ENCODE peak calls at places on chromosome X, in five cellular contexts. One of them, this sample, is unnamed.

GRCh38 chrX:118216488-118216887 is 99.9 kb upstream of the KLHL13 start:
- DNase-seq in HEK293T: no peak
- DNase-seq in activated naive CD8-positive, alpha-beta T cell treated with anti-CD3 and anti-CD28 coated beads, Interleukin-2, amount 50 U/mL, for 24 hours: no peak
- DNase-seq in adipocyte: no peak
- DNase-seq in IMR-90: no peak
- DNase-seq in this sample: no peak

GRCh38 chrX:15848576-15848975 is 6.0 kb downstream of the AP1S2 start:
- DNase-seq in activated naive CD8-positive, alpha-beta T cell treated with anti-CD3 and anti-CD28 coated beads, Interleukin-2, amount 50 U/mL, for 24 hours: no peak
- DNase-seq in IMR-90: no peak
- DNase-seq in adipocyte: peak; percentile 13
- DNase-seq in HEK293T: no peak
- DNase-seq in this sample: no peak

GRCh38 chrX:373641-374471 is 12.9 kb downstream of the PPP2R3B start:
- DNase-seq in HEK293T: no peak
- DNase-seq in IMR-90: peak; percentile 27
- DNase-seq in activated naive CD8-positive, alpha-beta T cell treated with anti-CD3 and anti-CD28 coated beads, Interleukin-2, amount 50 U/mL, for 24 hours: peak; percentile 42
- DNase-seq in adipocyte: peak; percentile 66
- DNase-seq in this sample: no peak

GRCh38 chrX:18889982-18890381 is 93.9 kb downstream of the PHKA2 start:
- DNase-seq in HEK293T: no peak
- DNase-seq in adipocyte: no peak
- DNase-seq in IMR-90: no peak
- DNase-seq in activated naive CD8-positive, alpha-beta T cell treated with anti-CD3 and anti-CD28 coated beads, Interleukin-2, amount 50 U/mL, for 24 hours: no peak
- DNase-seq in this sample: no peak

GRCh38 chrX:55056820-55057690 is 17.8 kb upstream of the PAGE2B start:
- DNase-seq in HEK293T: no peak
- DNase-seq in activated naive CD8-positive, alpha-beta T cell treated with anti-CD3 and anti-CD28 coated beads, Interleukin-2, amount 50 U/mL, for 24 hours: no peak
- DNase-seq in IMR-90: peak; percentile 19
- DNase-seq in adipocyte: no peak
- DNase-seq in this sample: no peak

GRCh38 chrX:50903387-50904027 is 7.0 kb upstream of the BMP15 start:
- DNase-seq in adipocyte: peak; percentile 69
- DNase-seq in IMR-90: peak; percentile 26
- DNase-seq in activated naive CD8-positive, alpha-beta T cell treated with anti-CD3 and anti-CD28 coated beads, Interleukin-2, amount 50 U/mL, for 24 hours: peak; percentile 16
- DNase-seq in HEK293T: peak; percentile 68
- DNase-seq in this sample: no peak

GRCh38 chrX:96379951-96380350 is 304.7 kb upstream of the DIAPH2 start:
- DNase-seq in HEK293T: no peak
- DNase-seq in IMR-90: no peak
- DNase-seq in adipocyte: no peak
- DNase-seq in activated naive CD8-positive, alpha-beta T cell treated with anti-CD3 and anti-CD28 coated beads, Interleukin-2, amount 50 U/mL, for 24 hours: no peak
- DNase-seq in this sample: no peak

GRCh38 chrX:101009086-101009485 is 39.6 kb downstream of the ARL13A start:
- DNase-seq in IMR-90: peak; percentile 58
- DNase-seq in activated naive CD8-positive, alpha-beta T cell treated with anti-CD3 and anti-CD28 coated beads, Interleukin-2, amount 50 U/mL, for 24 hours: no peak
- DNase-seq in adipocyte: peak; percentile 29
- DNase-seq in HEK293T: no peak
- DNase-seq in this sample: no peak

GRCh38 chrX:40273356-40274050 is 175.7 kb upstream of the BCOR start:
- DNase-seq in IMR-90: peak; percentile 35
- DNase-seq in HEK293T: no peak
- DNase-seq in activated naive CD8-positive, alpha-beta T cell treated with anti-CD3 and anti-CD28 coated beads, Interleukin-2, amount 50 U/mL, for 24 hours: no peak
- DNase-seq in adipocyte: no peak
- DNase-seq in this sample: no peak

GRCh38 chrX:40278340-40279090 is 180.8 kb upstream of the BCOR start:
- DNase-seq in HEK293T: no peak
- DNase-seq in IMR-90: no peak
- DNase-seq in adipocyte: no peak
- DNase-seq in activated naive CD8-positive, alpha-beta T cell treated with anti-CD3 and anti-CD28 coated beads, Interleukin-2, amount 50 U/mL, for 24 hours: peak; percentile 44
- DNase-seq in this sample: no peak

GRCh38 chrX:130704053-130705038 is 198.7 kb downstream of the ENOX2 start:
- DNase-seq in adipocyte: peak; percentile 54
- DNase-seq in HEK293T: no peak
- DNase-seq in activated naive CD8-positive, alpha-beta T cell treated with anti-CD3 and anti-CD28 coated beads, Interleukin-2, amount 50 U/mL, for 24 hours: no peak
- DNase-seq in IMR-90: peak; percentile 69
- DNase-seq in this sample: no peak

GRCh38 chrX:29488919-29489318 is 726.4 kb upstream of the MAGEB2 start:
- DNase-seq in adipocyte: no peak
- DNase-seq in HEK293T: no peak
- DNase-seq in activated naive CD8-positive, alpha-beta T cell treated with anti-CD3 and anti-CD28 coated beads, Interleukin-2, amount 50 U/mL, for 24 hours: no peak
- DNase-seq in IMR-90: no peak
- DNase-seq in this sample: no peak

GRCh38 chrX:97102938-97103337 is 219.2 kb downstream of the RPA4 start:
- DNase-seq in HEK293T: no peak
- DNase-seq in IMR-90: no peak
- DNase-seq in adipocyte: no peak
- DNase-seq in activated naive CD8-positive, alpha-beta T cell treated with anti-CD3 and anti-CD28 coated beads, Interleukin-2, amount 50 U/mL, for 24 hours: no peak
- DNase-seq in this sample: no peak

GRCh38 chrX:23726196-23726595 is 16.9 kb downstream of the ACOT9 start:
- DNase-seq in adipocyte: no peak
- DNase-seq in HEK293T: no peak
- DNase-seq in IMR-90: no peak
- DNase-seq in activated naive CD8-positive, alpha-beta T cell treated with anti-CD3 and anti-CD28 coated beads, Interleukin-2, amount 50 U/mL, for 24 hours: no peak
- DNase-seq in this sample: no peak

GRCh38 chrX:115521717-115522116 is 39.3 kb upstream of the PLS3 start:
- DNase-seq in activated naive CD8-positive, alpha-beta T cell treated with anti-CD3 and anti-CD28 coated beads, Interleukin-2, amount 50 U/mL, for 24 hours: no peak
- DNase-seq in adipocyte: peak; percentile 31
- DNase-seq in IMR-90: peak; percentile 12
- DNase-seq in HEK293T: no peak
- DNase-seq in this sample: no peak

GRCh38 chrX:130282151-130282550 is 13.5 kb upstream of the ZNF280C start:
- DNase-seq in IMR-90: no peak
- DNase-seq in adipocyte: no peak
- DNase-seq in HEK293T: no peak
- DNase-seq in activated naive CD8-positive, alpha-beta T cell treated with anti-CD3 and anti-CD28 coated beads, Interleukin-2, amount 50 U/mL, for 24 hours: no peak
- DNase-seq in this sample: no peak

GRCh38 chrX:135331525-135331924 is 22.2 kb downstream of the ETDC start:
- DNase-seq in activated naive CD8-positive, alpha-beta T cell treated with anti-CD3 and anti-CD28 coated beads, Interleukin-2, amount 50 U/mL, for 24 hours: no peak
- DNase-seq in IMR-90: no peak
- DNase-seq in adipocyte: no peak
- DNase-seq in HEK293T: no peak
- DNase-seq in this sample: no peak

GRCh38 chrX:71558920-71559319 is 19.3 kb upstream of the GCNA start:
- DNase-seq in HEK293T: no peak
- DNase-seq in adipocyte: no peak
- DNase-seq in IMR-90: no peak
- DNase-seq in activated naive CD8-positive, alpha-beta T cell treated with anti-CD3 and anti-CD28 coated beads, Interleukin-2, amount 50 U/mL, for 24 hours: no peak
- DNase-seq in this sample: no peak

GRCh38 chrX:129769467-129770154 is 10.1 kb upstream of the SASH3 start:
- DNase-seq in HEK293T: no peak
- DNase-seq in adipocyte: no peak
- DNase-seq in activated naive CD8-positive, alpha-beta T cell treated with anti-CD3 and anti-CD28 coated beads, Interleukin-2, amount 50 U/mL, for 24 hours: peak; percentile 63
- DNase-seq in IMR-90: no peak
- DNase-seq in this sample: no peak

GRCh38 chrX:54807524-54808108 is at the start of gene MAGED2:
- DNase-seq in HEK293T: peak; percentile 46
- DNase-seq in activated naive CD8-positive, alpha-beta T cell treated with anti-CD3 and anti-CD28 coated beads, Interleukin-2, amount 50 U/mL, for 24 hours: peak; percentile 22
- DNase-seq in IMR-90: peak; percentile 16
- DNase-seq in adipocyte: peak; percentile 70
- DNase-seq in this sample: no peak

GRCh38 chrX:129961180-129962083 is 21.0 kb upstream of the BCORL1 start:
- DNase-seq in adipocyte: no peak
- DNase-seq in HEK293T: peak; percentile 76
- DNase-seq in IMR-90: no peak
- DNase-seq in activated naive CD8-positive, alpha-beta T cell treated with anti-CD3 and anti-CD28 coated beads, Interleukin-2, amount 50 U/mL, for 24 hours: peak; percentile 68
- DNase-seq in this sample: peak; percentile 70

GRCh38 chrX:65985922-65986588 is 53.8 kb downstream of the VSIG4 start:
- DNase-seq in IMR-90: peak; percentile 47
- DNase-seq in activated naive CD8-positive, alpha-beta T cell treated with anti-CD3 and anti-CD28 coated beads, Interleukin-2, amount 50 U/mL, for 24 hours: peak; percentile 35
- DNase-seq in HEK293T: peak; percentile 35
- DNase-seq in adipocyte: peak; percentile 78
- DNase-seq in this sample: no peak

GRCh38 chrX:13719192-13719856 is 15.1 kb downstream of the TRAPPC2 start:
- DNase-seq in IMR-90: peak; percentile 36
- DNase-seq in HEK293T: no peak
- DNase-seq in activated naive CD8-positive, alpha-beta T cell treated with anti-CD3 and anti-CD28 coated beads, Interleukin-2, amount 50 U/mL, for 24 hours: no peak
- DNase-seq in adipocyte: no peak
- DNase-seq in this sample: no peak

GRCh38 chrX:50117477-50117876 is 83.3 kb downstream of the AKAP4 start:
- DNase-seq in activated naive CD8-positive, alpha-beta T cell treated with anti-CD3 and anti-CD28 coated beads, Interleukin-2, amount 50 U/mL, for 24 hours: no peak
- DNase-seq in IMR-90: no peak
- DNase-seq in adipocyte: no peak
- DNase-seq in HEK293T: no peak
- DNase-seq in this sample: no peak

GRCh38 chrX:19629541-19629940 is 114.2 kb upstream of the MAP3K15 start:
- DNase-seq in IMR-90: no peak
- DNase-seq in activated naive CD8-positive, alpha-beta T cell treated with anti-CD3 and anti-CD28 coated beads, Interleukin-2, amount 50 U/mL, for 24 hours: no peak
- DNase-seq in adipocyte: no peak
- DNase-seq in HEK293T: no peak
- DNase-seq in this sample: no peak

GRCh38 chrX:134520860-134521390 is 61.0 kb downstream of the HPRT1 start:
- DNase-seq in IMR-90: peak; percentile 76
- DNase-seq in adipocyte: peak; percentile 74
- DNase-seq in HEK293T: peak; percentile 64
- DNase-seq in activated naive CD8-positive, alpha-beta T cell treated with anti-CD3 and anti-CD28 coated beads, Interleukin-2, amount 50 U/mL, for 24 hours: no peak
- DNase-seq in this sample: no peak

GRCh38 chrX:149527705-149528104 is 13.1 kb upstream of the EOLA1 start:
- DNase-seq in HEK293T: peak; percentile 48
- DNase-seq in adipocyte: peak; percentile 52
- DNase-seq in IMR-90: peak; percentile 28
- DNase-seq in activated naive CD8-positive, alpha-beta T cell treated with anti-CD3 and anti-CD28 coated beads, Interleukin-2, amount 50 U/mL, for 24 hours: no peak
- DNase-seq in this sample: no peak

GRCh38 chrX:38618152-38618551 is 56.8 kb downstream of the TSPAN7 start:
- DNase-seq in adipocyte: no peak
- DNase-seq in activated naive CD8-positive, alpha-beta T cell treated with anti-CD3 and anti-CD28 coated beads, Interleukin-2, amount 50 U/mL, for 24 hours: no peak
- DNase-seq in HEK293T: no peak
- DNase-seq in IMR-90: no peak
- DNase-seq in this sample: no peak

GRCh38 chrX:37454537-37455285 is 105.5 kb downstream of the PRRG1 start:
- DNase-seq in adipocyte: no peak
- DNase-seq in IMR-90: peak; percentile 29
- DNase-seq in activated naive CD8-positive, alpha-beta T cell treated with anti-CD3 and anti-CD28 coated beads, Interleukin-2, amount 50 U/mL, for 24 hours: no peak
- DNase-seq in HEK293T: no peak
- DNase-seq in this sample: no peak

GRCh38 chrX:2320580-2321327 is 180.0 kb downstream of the DHRSX start:
- DNase-seq in IMR-90: peak; percentile 77
- DNase-seq in adipocyte: peak; percentile 57
- DNase-seq in HEK293T: no peak
- DNase-seq in activated naive CD8-positive, alpha-beta T cell treated with anti-CD3 and anti-CD28 coated beads, Interleukin-2, amount 50 U/mL, for 24 hours: no peak
- DNase-seq in this sample: peak; percentile 21

GRCh38 chrX:37047776-37048175 is 39.6 kb downstream of the FAM47C start:
- DNase-seq in HEK293T: no peak
- DNase-seq in activated naive CD8-positive, alpha-beta T cell treated with anti-CD3 and anti-CD28 coated beads, Interleukin-2, amount 50 U/mL, for 24 hours: no peak
- DNase-seq in IMR-90: no peak
- DNase-seq in adipocyte: no peak
- DNase-seq in this sample: no peak

GRCh38 chrX:20067709-20068315 is 48.9 kb downstream of the MAP7D2 start:
- DNase-seq in IMR-90: peak; percentile 88
- DNase-seq in HEK293T: no peak
- DNase-seq in activated naive CD8-positive, alpha-beta T cell treated with anti-CD3 and anti-CD28 coated beads, Interleukin-2, amount 50 U/mL, for 24 hours: no peak
- DNase-seq in adipocyte: peak; percentile 89
- DNase-seq in this sample: peak; percentile 81

GRCh38 chrX:101595739-101596419 is 21.9 kb downstream of the ARMCX6 start:
- DNase-seq in adipocyte: peak; percentile 79
- DNase-seq in HEK293T: peak; percentile 66
- DNase-seq in activated naive CD8-positive, alpha-beta T cell treated with anti-CD3 and anti-CD28 coated beads, Interleukin-2, amount 50 U/mL, for 24 hours: peak; percentile 19
- DNase-seq in IMR-90: peak; percentile 75
- DNase-seq in this sample: no peak

GRCh38 chrX:123336666-123337065 is 152.6 kb downstream of the GRIA3 start:
- DNase-seq in IMR-90: no peak
- DNase-seq in activated naive CD8-positive, alpha-beta T cell treated with anti-CD3 and anti-CD28 coated beads, Interleukin-2, amount 50 U/mL, for 24 hours: no peak
- DNase-seq in HEK293T: no peak
- DNase-seq in adipocyte: no peak
- DNase-seq in this sample: no peak

GRCh38 chrX:104347860-104348259 is 93.1 kb upstream of the ESX1 start:
- DNase-seq in activated naive CD8-positive, alpha-beta T cell treated with anti-CD3 and anti-CD28 coated beads, Interleukin-2, amount 50 U/mL, for 24 hours: no peak
- DNase-seq in IMR-90: no peak
- DNase-seq in HEK293T: no peak
- DNase-seq in adipocyte: no peak
- DNase-seq in this sample: no peak

GRCh38 chrX:9902651-9903050 is 64.5 kb upstream of the CLDN34 start:
- DNase-seq in HEK293T: no peak
- DNase-seq in IMR-90: peak; percentile 34
- DNase-seq in adipocyte: peak; percentile 53
- DNase-seq in activated naive CD8-positive, alpha-beta T cell treated with anti-CD3 and anti-CD28 coated beads, Interleukin-2, amount 50 U/mL, for 24 hours: no peak
- DNase-seq in this sample: no peak

GRCh38 chrX:12903646-12904045 is 2.8 kb upstream of the TLR8 start:
- DNase-seq in activated naive CD8-positive, alpha-beta T cell treated with anti-CD3 and anti-CD28 coated beads, Interleukin-2, amount 50 U/mL, for 24 hours: no peak
- DNase-seq in HEK293T: no peak
- DNase-seq in IMR-90: peak; percentile 24
- DNase-seq in adipocyte: peak; percentile 67
- DNase-seq in this sample: no peak

GRCh38 chrX:151828434-151829080 is 84.1 kb upstream of the MAGEA4 start:
- DNase-seq in activated naive CD8-positive, alpha-beta T cell treated with anti-CD3 and anti-CD28 coated beads, Interleukin-2, amount 50 U/mL, for 24 hours: no peak
- DNase-seq in HEK293T: no peak
- DNase-seq in IMR-90: no peak
- DNase-seq in adipocyte: peak; percentile 17
- DNase-seq in this sample: no peak

This sample was measured in breast epithelium.